ENCODE peak calls at places on chromosomes 2 and 18, in four cellular contexts. O is H9, W is IMR-90, Z is neuronal stem cell. C is an unnamed sample. For H3K4me1, the result is how much of the 10 kb centered on the place peaks cover.

GRCh38 chr2:65081232-65081685 is 25.0 kb downstream of the CEP68 start:
- DNase-seq in O (no peak), W (no peak), Z (no peak), C (no peak)

GRCh38 chr2:17517481-17518211 is 594 bp downstream of the RAD51AP2 start:
- DNase-seq in O (no peak), W (no peak), Z (no peak), C (no peak)

GRCh38 chr18:37260367-37261093 is 305.1 kb downstream of the CELF4 start:
- DNase-seq in O (no peak), W (no peak), Z (no peak), C (no peak)

GRCh38 chr2:8424997-8425900 is 256.6 kb upstream of the ID2 start:
- DNase-seq in O (no peak), W (no peak), Z (no peak), C (no peak)

GRCh38 chr2:59790186-59791142 is 763.0 kb downstream of the BCL11A start:
- DNase-seq in O (no peak), W (no peak), Z (no peak), C (no peak)

GRCh38 chr2:45759310-45759851 is 107.9 kb downstream of the PRKCE start:
- DNase-seq in O (no peak), W (peak), Z (no peak), C (peak)

GRCh38 chr2:16328521-16329190 is 337.0 kb downstream of the CYRIA start:
- DNase-seq in O (no peak), W (no peak), Z (no peak), C (no peak)

GRCh38 chr2:214904634-214905033 is 95.2 kb upstream of the BARD1 start:
- DNase-seq in O (peak), W (no peak), Z (no peak), C (no peak)

GRCh38 chr18:45765740-45766139 is 41.8 kb downstream of the SLC14A1 start:
- DNase-seq in O (no peak), W (no peak), Z (no peak), C (no peak)

GRCh38 chr2:149394864-149395263 is 64.5 kb downstream of the LYPD6 start:
- DNase-seq in O (no peak), W (peak), Z (no peak), C (no peak)

GRCh38 chr2:31414601-31415241 is at the start of gene XDH:
- DNase-seq in O (no peak), W (no peak), Z (no peak), C (no peak)

GRCh38 chr18:13623871-13624270 is 102.5 kb downstream of the FAM210A start:
- DNase-seq in O (no peak), W (no peak), Z (no peak), C (no peak)

GRCh38 chr2:101435011-101435862 is 39.7 kb downstream of the RFX8 start:
- DNase-seq in O (peak), W (peak), Z (peak), C (peak)

GRCh38 chr2:83873110-83873509 is 586.0 kb downstream of the SUCLG1 start:
- DNase-seq in O (no peak), W (no peak), Z (no peak), C (peak)

GRCh38 chr2:67828066-67828465 is 234.7 kb downstream of the C1D start:
- DNase-seq in O (no peak), W (no peak), Z (no peak), C (no peak)

GRCh38 chr2:188975497-188976102 is 1.4 kb downstream of the COL3A1 start:
- DNase-seq in O (peak), W (peak), Z (no peak), C (peak)

GRCh38 chr2:77028032-77028600 is 494.1 kb downstream of the LRRTM4 start:
- DNase-seq in O (no peak), W (no peak), Z (no peak), C (no peak)

GRCh38 chr2:64376926-64377325 is 77.0 kb upstream of the LGALSL start:
- DNase-seq in O (no peak), W (no peak), Z (no peak), C (no peak)

GRCh38 chr2:1907283-1907682 is 163.0 kb upstream of the PXDN start:
- DNase-seq in O (no peak), W (no peak), Z (no peak), C (peak)

GRCh38 chr18:39840406-39840805 is 2114.6 kb upstream of the PIK3C3 start:
- DNase-seq in O (no peak), W (peak), Z (no peak), C (no peak)

GRCh38 chr18:2850816-2851215 is 4.0 kb downstream of the EMILIN2 start:
- DNase-seq in O (no peak), W (no peak), Z (no peak), C (no peak)

GRCh38 chr2:172072279-172072678 is 13.0 kb upstream of the DLX1 start:
- DNase-seq in O (no peak), W (no peak), Z (no peak), C (no peak)

GRCh38 chr18:10329116-10329515 is 125.3 kb upstream of the APCDD1 start:
- DNase-seq in O (no peak), W (peak), Z (no peak), C (no peak)

GRCh38 chr18:14747513-14748474 is at the start of gene ANKRD30B:
- DNase-seq in O (peak), W (no peak), Z (no peak), C (peak)

GRCh38 chr2:45316576-45317338 is 294.3 kb downstream of the SRBD1 start:
- DNase-seq in O (no peak), W (no peak), Z (no peak), C (no peak)

GRCh38 chr2:156206355-156206754 is 126.2 kb downstream of the NR4A2 start:
- DNase-seq in O (no peak), W (no peak), Z (no peak), C (no peak)

GRCh38 chr18:50065527-50065926 is 129.4 kb downstream of the MYO5B start:
- DNase-seq in O (no peak), W (no peak), Z (no peak), C (no peak)

GRCh38 chr2:47688561-47688960 is 94.4 kb upstream of the MSH6 start:
- DNase-seq in O (no peak), W (no peak), Z (no peak), C (peak)

GRCh38 chr2:195514365-195514764 is 142.7 kb upstream of the SLC39A10 start:
- DNase-seq in O (no peak), W (peak), Z (no peak), C (no peak)

GRCh38 chr2:145598434-145598833 is 1078.5 kb upstream of the ZEB2 start:
- DNase-seq in O (no peak), W (peak), Z (no peak), C (no peak)

GRCh38 chr2:163943403-163944356 is 207.9 kb upstream of the FIGN start:
- DNase-seq in O (peak), W (no peak), Z (peak), C (peak)

GRCh38 chr2:181123798-181124217 is 143.4 kb downstream of the UBE2E3 start:
- DNase-seq in O (no peak), W (no peak), Z (no peak), C (peak)

GRCh38 chr2:72894466-72894865 is 7.3 kb downstream of the SPR start:
- DNase-seq in O (no peak), W (no peak), Z (no peak), C (no peak)

GRCh38 chr2:101327863-101328394 is 19.4 kb upstream of the RNF149 start:
- DNase-seq in O (peak), W (no peak), Z (no peak), C (peak)

DNA sequence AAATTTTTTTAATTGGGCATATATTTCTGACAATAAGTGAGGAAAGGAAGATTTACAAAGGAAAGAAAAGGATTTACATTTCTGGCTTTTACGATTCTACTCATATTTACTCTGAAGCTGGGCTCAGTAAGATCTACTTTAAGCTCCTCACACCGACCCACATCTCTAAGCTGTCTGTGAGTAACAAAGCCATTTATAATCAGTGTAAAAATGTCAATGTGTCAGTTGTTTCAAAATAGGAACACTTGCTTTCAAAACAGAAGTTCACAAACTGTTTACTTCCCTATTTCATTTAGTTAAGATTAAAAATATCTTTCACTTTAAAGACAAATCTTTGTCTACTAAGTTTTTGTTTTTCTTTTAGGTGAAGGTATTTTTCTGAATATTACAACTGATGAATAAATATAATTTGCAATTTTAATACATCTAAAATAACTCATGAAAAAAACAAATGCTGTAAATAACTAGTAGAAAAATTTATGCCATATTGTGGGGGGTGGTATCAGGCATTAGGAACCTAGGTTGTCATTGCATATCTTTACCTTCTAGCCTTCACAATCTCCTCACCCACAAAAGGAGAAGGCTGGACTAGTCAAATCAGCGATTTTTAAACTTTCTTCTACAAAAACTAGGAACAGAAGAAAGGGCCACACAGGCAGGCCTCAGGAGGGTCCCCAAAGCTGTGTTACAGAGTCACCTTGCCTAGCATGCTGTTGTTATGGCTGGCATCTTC is 64.5 kb downstream of the TMEM131 start:
- DNase-seq in O (no peak), W (no peak), Z (no peak), C (no peak)
- H3K9ac ChIP-seq in O (no peak), W (no peak), Z (no peak), C (no peak)

GRCh38 chr2:203891474-203891873 is 23.9 kb downstream of the CTLA4 start:
- DNase-seq in O (no peak), W (no peak), Z (no peak), C (no peak)
- H3K4me1 ChIP-seq in O (under half), W (under half), Z (under half), C (under half)

GRCh38 chr2:229598227-229598626 is 116.1 kb downstream of the DNER start:
- DNase-seq in O (no peak), W (no peak), Z (no peak), C (no peak)
- H3K23ac ChIP-seq in O (no peak), W (no peak), Z (no peak), C (no peak)

GRCh38 chr2:105794926-105795574 is 50.3 kb downstream of the NCK2 start:
- DNase-seq in O (no peak), W (no peak), Z (no peak), C (no peak)

GRCh38 chr2:105796131-105796638 is 51.5 kb downstream of the NCK2 start:
- DNase-seq in O (no peak), W (no peak), Z (no peak), C (no peak)

GRCh38 chr2:105797298-105797819 is 52.6 kb downstream of the NCK2 start:
- DNase-seq in O (no peak), W (peak), Z (no peak), C (peak)

GRCh38 chr2:105796791-105797190 is 52.1 kb downstream of the NCK2 start:
- DNase-seq in O (no peak), W (no peak), Z (no peak), C (no peak)

DNA sequence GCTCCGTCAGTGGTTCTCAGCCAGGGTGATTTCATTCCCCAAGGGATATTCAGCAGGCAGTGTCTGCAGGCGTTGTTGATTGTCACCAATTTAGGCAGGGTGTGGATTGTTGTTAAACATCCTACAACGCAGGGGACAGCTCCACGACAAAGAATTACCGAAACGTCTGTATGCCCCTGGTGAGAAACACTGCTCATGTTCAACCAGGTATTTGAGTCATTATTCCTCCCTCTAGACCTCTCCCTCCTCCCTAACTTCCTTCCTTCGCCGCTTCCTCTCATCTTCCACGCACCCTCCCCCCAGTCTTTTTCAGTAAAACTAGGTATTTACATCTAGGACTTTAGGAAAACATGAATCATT is 50.8 kb downstream of the NCK2 start:
- DNase-seq in O (no peak), W (no peak), Z (no peak), C (peak)
- H3K9ac ChIP-seq in O (no peak), W (no peak), Z (no peak), C (peak)

GRCh38 chr2:159716857-159717256 is 4.6 kb downstream of the MARCHF7 start:
- DNase-seq in O (no peak), W (no peak), Z (no peak), C (no peak)
- H3K4me1 ChIP-seq in O (under half), W (under half), Z (under half), C (under half)

GRCh38 chr2:54619660-54620231 is 103.7 kb upstream of the EML6 start:
- DNase-seq in O (no peak), W (no peak), Z (no peak), C (no peak)

GRCh38 chr2:54615832-54616534 is 107.5 kb upstream of the EML6 start:
- DNase-seq in O (no peak), W (no peak), Z (no peak), C (no peak)

GRCh38 chr2:54620948-54621347 is 102.5 kb upstream of the EML6 start:
- DNase-seq in O (no peak), W (no peak), Z (no peak), C (no peak)

GRCh38 chr2:54617409-54617808 is 106.1 kb upstream of the EML6 start:
- DNase-seq in O (no peak), W (no peak), Z (no peak), C (no peak)

GRCh38 chr2:54618646-54619565 is 104.6 kb upstream of the EML6 start:
- DNase-seq in O (no peak), W (no peak), Z (no peak), C (no peak)
- H3K23ac ChIP-seq in O (no peak), W (peak), Z (no peak), C (no peak)

GRCh38 chr2:42421157-42421485 is 60.1 kb upstream of the COX7A2L start:
- DNase-seq in O (no peak), W (no peak), Z (no peak), C (no peak)
- H3K9ac ChIP-seq in O (no peak), W (no peak), Z (no peak), C (no peak)

GRCh38 chr2:218566296-218566695 is 1.9 kb downstream of the USP37 start:
- DNase-seq in O (no peak), W (no peak), Z (no peak), C (no peak)
- H3K4me1 ChIP-seq in O (under half), W (under half), Z (under half), C (under half)

DNA sequence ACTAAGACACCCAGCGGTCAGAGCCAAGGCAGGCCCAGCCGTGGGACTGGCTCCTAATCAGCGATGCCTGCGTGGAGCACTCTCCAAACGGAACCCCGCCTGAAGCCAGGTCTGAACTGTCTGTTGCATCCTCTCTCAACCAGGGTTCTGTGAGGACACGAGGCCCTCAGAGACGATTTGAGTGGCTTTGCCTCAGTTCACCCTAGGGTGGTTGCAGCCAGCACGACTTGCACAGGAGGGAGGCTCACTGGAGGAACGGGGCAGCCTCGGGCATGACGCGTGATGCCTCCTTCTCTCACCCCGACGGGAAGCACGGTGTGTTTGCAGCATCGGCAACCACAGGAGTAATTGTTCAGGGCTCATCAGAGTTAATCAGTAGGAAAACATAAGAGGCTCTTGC is 336.4 kb downstream of the EIPR1 start:
- DNase-seq in O (no peak), W (no peak), Z (no peak), C (no peak)
- H3K23ac ChIP-seq in O (no peak), W (no peak), Z (no peak), C (no peak)

C was measured in mesendoderm.